ENCODE peak calls at places on chromosomes 1 and 21, in ten cellular contexts. One of them, this sample, is unnamed.

GRCh38 chr21:41764558-41765392 is 2.1 kb downstream of the RIPK4 start:
- DNase-seq in Daoy: no peak
- DNase-seq in substantia nigra: no peak
- DNase-seq in coronary artery: no peak
- DNase-seq in germinal center: no peak
- DNase-seq in head of caudate nucleus: no peak
- DNase-seq in Panc1: no peak
- DNase-seq in AG09309: no peak
- DNase-seq in neural progenitor cell: no peak
- DNase-seq in CD8-positive, alpha-beta T cell: no peak
- DNase-seq in this sample: no peak

GRCh38 chr1:30901798-30902652 is 6.5 kb downstream of the SDC3 start:
- DNase-seq in Daoy: peak
- DNase-seq in substantia nigra: no peak
- DNase-seq in coronary artery: no peak
- DNase-seq in germinal center: no peak
- DNase-seq in head of caudate nucleus: no peak
- DNase-seq in Panc1: no peak
- DNase-seq in AG09309: no peak
- DNase-seq in neural progenitor cell: no peak
- DNase-seq in CD8-positive, alpha-beta T cell: no peak
- DNase-seq in this sample: no peak

GRCh38 chr1:234734864-234735263 is 124.9 kb upstream of the IRF2BP2 start:
- DNase-seq in Daoy: no peak
- DNase-seq in substantia nigra: no peak
- DNase-seq in coronary artery: peak
- DNase-seq in germinal center: no peak
- DNase-seq in head of caudate nucleus: no peak
- DNase-seq in Panc1: no peak
- DNase-seq in AG09309: no peak
- DNase-seq in neural progenitor cell: no peak
- DNase-seq in CD8-positive, alpha-beta T cell: no peak
- DNase-seq in this sample: no peak

GRCh38 chr1:86765073-86765472 is 60.7 kb downstream of the SH3GLB1 start:
- DNase-seq in Daoy: no peak
- DNase-seq in substantia nigra: no peak
- DNase-seq in coronary artery: no peak
- DNase-seq in germinal center: no peak
- DNase-seq in head of caudate nucleus: no peak
- DNase-seq in Panc1: no peak
- DNase-seq in AG09309: no peak
- DNase-seq in neural progenitor cell: peak
- DNase-seq in CD8-positive, alpha-beta T cell: no peak
- DNase-seq in this sample: no peak

GRCh38 chr1:64848136-64848535 is 103.3 kb downstream of the RAVER2 start:
- DNase-seq in Daoy: no peak
- DNase-seq in substantia nigra: no peak
- DNase-seq in coronary artery: no peak
- DNase-seq in germinal center: no peak
- DNase-seq in head of caudate nucleus: no peak
- DNase-seq in Panc1: no peak
- DNase-seq in AG09309: no peak
- DNase-seq in neural progenitor cell: no peak
- DNase-seq in CD8-positive, alpha-beta T cell: no peak
- DNase-seq in this sample: no peak

GRCh38 chr1:173301507-173301906 is 94.4 kb upstream of the TNFSF4 start:
- DNase-seq in Daoy: no peak
- DNase-seq in substantia nigra: no peak
- DNase-seq in coronary artery: no peak
- DNase-seq in germinal center: no peak
- DNase-seq in head of caudate nucleus: no peak
- DNase-seq in Panc1: no peak
- DNase-seq in AG09309: no peak
- DNase-seq in neural progenitor cell: no peak
- DNase-seq in CD8-positive, alpha-beta T cell: no peak
- DNase-seq in this sample: no peak

GRCh38 chr1:43052322-43052721 is 93.7 kb upstream of the SLC2A1 start:
- DNase-seq in Daoy: no peak
- DNase-seq in substantia nigra: no peak
- DNase-seq in coronary artery: no peak
- DNase-seq in germinal center: no peak
- DNase-seq in head of caudate nucleus: no peak
- DNase-seq in Panc1: no peak
- DNase-seq in AG09309: no peak
- DNase-seq in neural progenitor cell: no peak
- DNase-seq in CD8-positive, alpha-beta T cell: no peak
- DNase-seq in this sample: no peak

GRCh38 chr1:68183895-68184294 is 48.4 kb downstream of the WLS start:
- DNase-seq in Daoy: no peak
- DNase-seq in substantia nigra: no peak
- DNase-seq in coronary artery: no peak
- DNase-seq in germinal center: no peak
- DNase-seq in head of caudate nucleus: no peak
- DNase-seq in Panc1: no peak
- DNase-seq in AG09309: no peak
- DNase-seq in neural progenitor cell: no peak
- DNase-seq in CD8-positive, alpha-beta T cell: no peak
- DNase-seq in this sample: no peak

This sample was measured in T47D.